ENCODE peak calls at places on chromosomes 4 and X, in ten cellular contexts. C, B, H, I, D, Q, Z, V, W and X are unnamed samples.

GRCh38 chrX:22970861-22971260 is 28.9 kb upstream of the DDX53 start:
- DNase-seq in C (no peak), B (no peak), H (no peak), I (no peak), D (no peak), Q (no peak), Z (no peak), V (no peak), W (no peak), X (no peak)

GRCh38 chrX:19030805-19031204 is 46.9 kb upstream of the PHKA2 start:
- DNase-seq in C (no peak), B (no peak), H (no peak), I (no peak), D (no peak), Q (no peak), Z (no peak), V (no peak), W (no peak), X (no peak)

GRCh38 chrX:109839694-109840358 is 106.8 kb upstream of the ACSL4 start:
- DNase-seq in C (no peak), B (no peak), H (no peak), I (no peak), D (no peak), Q (no peak), Z (no peak), V (peak), W (no peak), X (peak)

GRCh38 chr4:84530449-84530848 is 31.4 kb upstream of the NKX6-1 start:
- DNase-seq in C (no peak), B (no peak), H (no peak), I (no peak), D (no peak), Q (no peak), Z (peak), V (no peak), W (no peak), X (no peak)

GRCh38 chr4:72418458-72418857 is 150.6 kb downstream of the ADAMTS3 start:
- DNase-seq in C (no peak), B (peak), H (no peak), I (peak), D (peak), Q (no peak), Z (peak), V (no peak), W (no peak), X (no peak)

GRCh38 chr4:98997176-98997575 is 1.7 kb downstream of the METAP1 start:
- DNase-seq in C (no peak), B (no peak), H (no peak), I (no peak), D (no peak), Q (no peak), Z (no peak), V (no peak), W (no peak), X (no peak)

GRCh38 chr4:108355523-108356208 is 186.9 kb upstream of the LEF1 start:
- DNase-seq in C (no peak), B (no peak), H (no peak), I (no peak), D (peak), Q (no peak), Z (peak), V (no peak), W (no peak), X (no peak)

GRCh38 chr4:140095694-140096482 is 58.1 kb downstream of the MAML3 start:
- DNase-seq in C (peak), B (peak), H (no peak), I (no peak), D (no peak), Q (no peak), Z (no peak), V (peak), W (no peak), X (no peak)

GRCh38 chrX:108732630-108733321 is 3.6 kb downstream of the IRS4 start:
- DNase-seq in C (no peak), B (no peak), H (no peak), I (peak), D (peak), Q (no peak), Z (peak), V (peak), W (no peak), X (peak)

GRCh38 chr4:105966046-105966445 is 70.8 kb downstream of the NPNT start:
- DNase-seq in C (no peak), B (peak), H (no peak), I (no peak), D (no peak), Q (no peak), Z (no peak), V (no peak), W (no peak), X (peak)

GRCh38 chrX:1537031-1537715 is at the start of gene P2RY8:
- DNase-seq in C (peak), B (no peak), H (peak), I (no peak), D (no peak), Q (peak), Z (peak), V (no peak), W (peak), X (no peak)

GRCh38 chr4:184885602-184886001 is 59.8 kb upstream of the ACSL1 start:
- DNase-seq in C (no peak), B (no peak), H (no peak), I (no peak), D (no peak), Q (no peak), Z (no peak), V (no peak), W (no peak), X (no peak)

GRCh38 chrX:117743469-117744251 is 372.9 kb downstream of the KLHL13 start:
- DNase-seq in C (no peak), B (no peak), H (no peak), I (no peak), D (peak), Q (no peak), Z (peak), V (peak), W (no peak), X (peak)

GRCh38 chr4:186593587-186593973 is 38.2 kb upstream of the MTNR1A start:
- DNase-seq in C (no peak), B (no peak), H (no peak), I (no peak), D (no peak), Q (no peak), Z (no peak), V (peak), W (no peak), X (no peak)

GRCh38 chr4:68630371-68630770 is 40.1 kb downstream of the UGT2B15 start:
- DNase-seq in C (no peak), B (no peak), H (no peak), I (no peak), D (no peak), Q (no peak), Z (no peak), V (peak), W (no peak), X (no peak)

GRCh38 chr4:19888587-19888986 is 363.1 kb upstream of the SLIT2 start:
- DNase-seq in C (no peak), B (no peak), H (no peak), I (peak), D (no peak), Q (no peak), Z (no peak), V (peak), W (no peak), X (peak)

GRCh38 chrX:77776648-77777047 is 9.4 kb downstream of the ATRX start:
- DNase-seq in C (no peak), B (no peak), H (no peak), I (no peak), D (no peak), Q (no peak), Z (no peak), V (no peak), W (no peak), X (no peak)

GRCh38 chr4:157992038-157992706 is 180.7 kb downstream of the GASK1B start:
- DNase-seq in C (peak), B (peak), H (no peak), I (peak), D (peak), Q (no peak), Z (peak), V (peak), W (no peak), X (peak)

GRCh38 chr4:154491731-154492249 is at the start of gene DCHS2:
- DNase-seq in C (peak), B (no peak), H (no peak), I (peak), D (no peak), Q (peak), Z (peak), V (peak), W (peak), X (peak)